ENCODE peak calls at places on chromosomes 6 and 20, in six cellular contexts. One of them, this sample, is unnamed.

GRCh38 chr20:37220796-37221195 is 40.8 kb downstream of the GHRH start:
- DNase-seq in stimulated activated CD4-positive, alpha-beta T cell treated with anti-CD3 and anti-CD28 coated beads, TNF-alpha, amount 100 ng/mL, for 4 hours: no peak
- DNase-seq in adipocyte: peak; percentile 68
- DNase-seq in AG04449: no peak
- DNase-seq in CD8-positive, alpha-beta memory T cell: no peak
- DNase-seq in non-pigmented ciliary epithelial cell: no peak
- DNase-seq in this sample: no peak

GRCh38 chr6:170221753-170222400 is 69.0 kb downstream of the DLL1 start:
- DNase-seq in stimulated activated CD4-positive, alpha-beta T cell treated with anti-CD3 and anti-CD28 coated beads, TNF-alpha, amount 100 ng/mL, for 4 hours: no peak
- DNase-seq in adipocyte: no peak
- DNase-seq in AG04449: no peak
- DNase-seq in CD8-positive, alpha-beta memory T cell: no peak
- DNase-seq in non-pigmented ciliary epithelial cell: no peak
- DNase-seq in this sample: no peak

GRCh38 chr6:80094017-80094416 is 12.5 kb upstream of the BCKDHB start:
- DNase-seq in stimulated activated CD4-positive, alpha-beta T cell treated with anti-CD3 and anti-CD28 coated beads, TNF-alpha, amount 100 ng/mL, for 4 hours: no peak
- DNase-seq in adipocyte: peak; percentile 72
- DNase-seq in AG04449: no peak
- DNase-seq in CD8-positive, alpha-beta memory T cell: no peak
- DNase-seq in non-pigmented ciliary epithelial cell: no peak
- DNase-seq in this sample: peak; percentile 33

GRCh38 chr20:34998331-34998950 is 42.8 kb downstream of the MYH7B start:
- DNase-seq in stimulated activated CD4-positive, alpha-beta T cell treated with anti-CD3 and anti-CD28 coated beads, TNF-alpha, amount 100 ng/mL, for 4 hours: no peak
- DNase-seq in adipocyte: no peak
- DNase-seq in AG04449: no peak
- DNase-seq in CD8-positive, alpha-beta memory T cell: no peak
- DNase-seq in non-pigmented ciliary epithelial cell: no peak
- DNase-seq in this sample: no peak

GRCh38 chr6:75349262-75349984 is 64.8 kb upstream of the TMEM30A start:
- DNase-seq in stimulated activated CD4-positive, alpha-beta T cell treated with anti-CD3 and anti-CD28 coated beads, TNF-alpha, amount 100 ng/mL, for 4 hours: no peak
- DNase-seq in adipocyte: peak; percentile 41
- DNase-seq in AG04449: no peak
- DNase-seq in CD8-positive, alpha-beta memory T cell: no peak
- DNase-seq in non-pigmented ciliary epithelial cell: no peak
- DNase-seq in this sample: no peak

GRCh38 chr6:1103945-1104623 is 207.8 kb upstream of the FOXQ1 start:
- DNase-seq in stimulated activated CD4-positive, alpha-beta T cell treated with anti-CD3 and anti-CD28 coated beads, TNF-alpha, amount 100 ng/mL, for 4 hours: no peak
- DNase-seq in adipocyte: peak; percentile 50
- DNase-seq in AG04449: no peak
- DNase-seq in CD8-positive, alpha-beta memory T cell: no peak
- DNase-seq in non-pigmented ciliary epithelial cell: no peak
- DNase-seq in this sample: no peak

GRCh38 chr20:10492844-10493243 is 57.7 kb downstream of the SLX4IP start:
- DNase-seq in stimulated activated CD4-positive, alpha-beta T cell treated with anti-CD3 and anti-CD28 coated beads, TNF-alpha, amount 100 ng/mL, for 4 hours: no peak
- DNase-seq in adipocyte: no peak
- DNase-seq in AG04449: no peak
- DNase-seq in CD8-positive, alpha-beta memory T cell: no peak
- DNase-seq in non-pigmented ciliary epithelial cell: no peak
- DNase-seq in this sample: no peak

GRCh38 chr6:34147906-34148701 is 2.2 kb upstream of the GRM4 start:
- DNase-seq in stimulated activated CD4-positive, alpha-beta T cell treated with anti-CD3 and anti-CD28 coated beads, TNF-alpha, amount 100 ng/mL, for 4 hours: no peak
- DNase-seq in adipocyte: no peak
- DNase-seq in AG04449: no peak
- DNase-seq in CD8-positive, alpha-beta memory T cell: no peak
- DNase-seq in non-pigmented ciliary epithelial cell: no peak
- DNase-seq in this sample: no peak

GRCh38 chr20:61185841-61186601 is 66.0 kb upstream of the CDH4 start:
- DNase-seq in stimulated activated CD4-positive, alpha-beta T cell treated with anti-CD3 and anti-CD28 coated beads, TNF-alpha, amount 100 ng/mL, for 4 hours: no peak
- DNase-seq in adipocyte: peak; percentile 65
- DNase-seq in AG04449: peak; percentile 86
- DNase-seq in CD8-positive, alpha-beta memory T cell: no peak
- DNase-seq in non-pigmented ciliary epithelial cell: peak; percentile 96
- DNase-seq in this sample: no peak

GRCh38 chr6:128358111-128358780 is 162.2 kb downstream of the PTPRK start:
- DNase-seq in stimulated activated CD4-positive, alpha-beta T cell treated with anti-CD3 and anti-CD28 coated beads, TNF-alpha, amount 100 ng/mL, for 4 hours: no peak
- DNase-seq in adipocyte: peak; percentile 12
- DNase-seq in AG04449: no peak
- DNase-seq in CD8-positive, alpha-beta memory T cell: no peak
- DNase-seq in non-pigmented ciliary epithelial cell: peak; percentile 31
- DNase-seq in this sample: no peak

GRCh38 chr6:45378324-45378926 is 691 bp upstream of the SUPT3H start:
- DNase-seq in stimulated activated CD4-positive, alpha-beta T cell treated with anti-CD3 and anti-CD28 coated beads, TNF-alpha, amount 100 ng/mL, for 4 hours: no peak
- DNase-seq in adipocyte: peak; percentile 71
- DNase-seq in AG04449: no peak
- DNase-seq in CD8-positive, alpha-beta memory T cell: peak; percentile 20
- DNase-seq in non-pigmented ciliary epithelial cell: no peak
- DNase-seq in this sample: no peak

GRCh38 chr6:156963712-156964700 is 186.8 kb downstream of the ARID1B start:
- DNase-seq in stimulated activated CD4-positive, alpha-beta T cell treated with anti-CD3 and anti-CD28 coated beads, TNF-alpha, amount 100 ng/mL, for 4 hours: no peak
- DNase-seq in adipocyte: peak; percentile 90
- DNase-seq in AG04449: no peak
- DNase-seq in CD8-positive, alpha-beta memory T cell: no peak
- DNase-seq in non-pigmented ciliary epithelial cell: no peak
- DNase-seq in this sample: no peak

GRCh38 chr20:34124469-34125249 is 12.6 kb upstream of the EIF2S2 start:
- DNase-seq in stimulated activated CD4-positive, alpha-beta T cell treated with anti-CD3 and anti-CD28 coated beads, TNF-alpha, amount 100 ng/mL, for 4 hours: no peak
- DNase-seq in adipocyte: no peak
- DNase-seq in AG04449: no peak
- DNase-seq in CD8-positive, alpha-beta memory T cell: no peak
- DNase-seq in non-pigmented ciliary epithelial cell: no peak
- DNase-seq in this sample: peak; percentile 73

GRCh38 chr6:105066836-105067235 is 109.9 kb downstream of the LIN28B start:
- DNase-seq in stimulated activated CD4-positive, alpha-beta T cell treated with anti-CD3 and anti-CD28 coated beads, TNF-alpha, amount 100 ng/mL, for 4 hours: no peak
- DNase-seq in adipocyte: no peak
- DNase-seq in AG04449: no peak
- DNase-seq in CD8-positive, alpha-beta memory T cell: no peak
- DNase-seq in non-pigmented ciliary epithelial cell: no peak
- DNase-seq in this sample: no peak

GRCh38 chr6:56649053-56649769 is 6.5 kb upstream of the DST start:
- DNase-seq in stimulated activated CD4-positive, alpha-beta T cell treated with anti-CD3 and anti-CD28 coated beads, TNF-alpha, amount 100 ng/mL, for 4 hours: no peak
- DNase-seq in adipocyte: peak; percentile 57
- DNase-seq in AG04449: peak; percentile 21
- DNase-seq in CD8-positive, alpha-beta memory T cell: no peak
- DNase-seq in non-pigmented ciliary epithelial cell: no peak
- DNase-seq in this sample: no peak

GRCh38 chr20:13392391-13392790 is 171.3 kb downstream of the ISM1 start:
- DNase-seq in stimulated activated CD4-positive, alpha-beta T cell treated with anti-CD3 and anti-CD28 coated beads, TNF-alpha, amount 100 ng/mL, for 4 hours: no peak
- DNase-seq in adipocyte: no peak
- DNase-seq in AG04449: no peak
- DNase-seq in CD8-positive, alpha-beta memory T cell: no peak
- DNase-seq in non-pigmented ciliary epithelial cell: no peak
- DNase-seq in this sample: no peak

GRCh38 chr20:44038681-44039123 is 124.0 kb downstream of the TOX2 start:
- DNase-seq in stimulated activated CD4-positive, alpha-beta T cell treated with anti-CD3 and anti-CD28 coated beads, TNF-alpha, amount 100 ng/mL, for 4 hours: no peak
- DNase-seq in adipocyte: no peak
- DNase-seq in AG04449: no peak
- DNase-seq in CD8-positive, alpha-beta memory T cell: no peak
- DNase-seq in non-pigmented ciliary epithelial cell: no peak
- DNase-seq in this sample: no peak

GRCh38 chr6:129251669-129252376 is 368.9 kb downstream of the LAMA2 start:
- DNase-seq in stimulated activated CD4-positive, alpha-beta T cell treated with anti-CD3 and anti-CD28 coated beads, TNF-alpha, amount 100 ng/mL, for 4 hours: no peak
- DNase-seq in adipocyte: peak; percentile 86
- DNase-seq in AG04449: peak; percentile 31
- DNase-seq in CD8-positive, alpha-beta memory T cell: no peak
- DNase-seq in non-pigmented ciliary epithelial cell: peak; percentile 45
- DNase-seq in this sample: peak; percentile 60

GRCh38 chr20:40502431-40502992 is 186.5 kb downstream of the MAFB start:
- DNase-seq in stimulated activated CD4-positive, alpha-beta T cell treated with anti-CD3 and anti-CD28 coated beads, TNF-alpha, amount 100 ng/mL, for 4 hours: no peak
- DNase-seq in adipocyte: no peak
- DNase-seq in AG04449: no peak
- DNase-seq in CD8-positive, alpha-beta memory T cell: no peak
- DNase-seq in non-pigmented ciliary epithelial cell: no peak
- DNase-seq in this sample: no peak

GRCh38 chr6:74879234-74879633 is 326.6 kb downstream of the COL12A1 start:
- DNase-seq in stimulated activated CD4-positive, alpha-beta T cell treated with anti-CD3 and anti-CD28 coated beads, TNF-alpha, amount 100 ng/mL, for 4 hours: no peak
- DNase-seq in adipocyte: peak; percentile 85
- DNase-seq in AG04449: peak; percentile 79
- DNase-seq in CD8-positive, alpha-beta memory T cell: no peak
- DNase-seq in non-pigmented ciliary epithelial cell: peak; percentile 65
- DNase-seq in this sample: no peak

GRCh38 chr6:41049548-41049947 is 3.5 kb upstream of the APOBEC2 start:
- DNase-seq in stimulated activated CD4-positive, alpha-beta T cell treated with anti-CD3 and anti-CD28 coated beads, TNF-alpha, amount 100 ng/mL, for 4 hours: no peak
- DNase-seq in adipocyte: peak; percentile 16
- DNase-seq in AG04449: no peak
- DNase-seq in CD8-positive, alpha-beta memory T cell: no peak
- DNase-seq in non-pigmented ciliary epithelial cell: no peak
- DNase-seq in this sample: no peak

GRCh38 chr20:58389324-58389967 is 417 bp downstream of the VAPB start:
- DNase-seq in stimulated activated CD4-positive, alpha-beta T cell treated with anti-CD3 and anti-CD28 coated beads, TNF-alpha, amount 100 ng/mL, for 4 hours: no peak
- DNase-seq in adipocyte: peak; percentile 80
- DNase-seq in AG04449: no peak
- DNase-seq in CD8-positive, alpha-beta memory T cell: peak; percentile 48
- DNase-seq in non-pigmented ciliary epithelial cell: no peak
- DNase-seq in this sample: no peak

GRCh38 chr6:116220172-116220571 is 33.7 kb downstream of the TSPYL4 start:
- DNase-seq in stimulated activated CD4-positive, alpha-beta T cell treated with anti-CD3 and anti-CD28 coated beads, TNF-alpha, amount 100 ng/mL, for 4 hours: no peak
- DNase-seq in adipocyte: peak; percentile 18
- DNase-seq in AG04449: no peak
- DNase-seq in CD8-positive, alpha-beta memory T cell: no peak
- DNase-seq in non-pigmented ciliary epithelial cell: no peak
- DNase-seq in this sample: no peak

GRCh38 chr20:17615645-17616479 is 46.0 kb downstream of the DSTN start:
- DNase-seq in stimulated activated CD4-positive, alpha-beta T cell treated with anti-CD3 and anti-CD28 coated beads, TNF-alpha, amount 100 ng/mL, for 4 hours: no peak
- DNase-seq in adipocyte: no peak
- DNase-seq in AG04449: no peak
- DNase-seq in CD8-positive, alpha-beta memory T cell: no peak
- DNase-seq in non-pigmented ciliary epithelial cell: no peak
- DNase-seq in this sample: peak; percentile 38

GRCh38 chr6:17493286-17493685 is 99.9 kb downstream of the CAP2 start:
- DNase-seq in stimulated activated CD4-positive, alpha-beta T cell treated with anti-CD3 and anti-CD28 coated beads, TNF-alpha, amount 100 ng/mL, for 4 hours: no peak
- DNase-seq in adipocyte: peak; percentile 40
- DNase-seq in AG04449: no peak
- DNase-seq in CD8-positive, alpha-beta memory T cell: no peak
- DNase-seq in non-pigmented ciliary epithelial cell: peak; percentile 51
- DNase-seq in this sample: no peak

GRCh38 chr6:134447883-134448387 is 130.0 kb upstream of the SGK1 start:
- DNase-seq in stimulated activated CD4-positive, alpha-beta T cell treated with anti-CD3 and anti-CD28 coated beads, TNF-alpha, amount 100 ng/mL, for 4 hours: no peak
- DNase-seq in adipocyte: peak; percentile 68
- DNase-seq in AG04449: peak; percentile 87
- DNase-seq in CD8-positive, alpha-beta memory T cell: no peak
- DNase-seq in non-pigmented ciliary epithelial cell: peak; percentile 78
- DNase-seq in this sample: no peak

GRCh38 chr6:40461643-40462042 is 125.5 kb downstream of the LRFN2 start:
- DNase-seq in stimulated activated CD4-positive, alpha-beta T cell treated with anti-CD3 and anti-CD28 coated beads, TNF-alpha, amount 100 ng/mL, for 4 hours: no peak
- DNase-seq in adipocyte: no peak
- DNase-seq in AG04449: no peak
- DNase-seq in CD8-positive, alpha-beta memory T cell: no peak
- DNase-seq in non-pigmented ciliary epithelial cell: no peak
- DNase-seq in this sample: no peak

GRCh38 chr6:110217255-110217654 is 37.0 kb downstream of the CDC40 start:
- DNase-seq in stimulated activated CD4-positive, alpha-beta T cell treated with anti-CD3 and anti-CD28 coated beads, TNF-alpha, amount 100 ng/mL, for 4 hours: no peak
- DNase-seq in adipocyte: peak; percentile 32
- DNase-seq in AG04449: no peak
- DNase-seq in CD8-positive, alpha-beta memory T cell: no peak
- DNase-seq in non-pigmented ciliary epithelial cell: no peak
- DNase-seq in this sample: no peak

GRCh38 chr20:36155991-36156390 is 1.5 kb downstream of the EPB41L1 start:
- DNase-seq in stimulated activated CD4-positive, alpha-beta T cell treated with anti-CD3 and anti-CD28 coated beads, TNF-alpha, amount 100 ng/mL, for 4 hours: no peak
- DNase-seq in adipocyte: no peak
- DNase-seq in AG04449: no peak
- DNase-seq in CD8-positive, alpha-beta memory T cell: no peak
- DNase-seq in non-pigmented ciliary epithelial cell: no peak
- DNase-seq in this sample: no peak

GRCh38 chr6:150334790-150335783 is 33.7 kb upstream of the IYD start:
- DNase-seq in stimulated activated CD4-positive, alpha-beta T cell treated with anti-CD3 and anti-CD28 coated beads, TNF-alpha, amount 100 ng/mL, for 4 hours: no peak
- DNase-seq in adipocyte: peak; percentile 88
- DNase-seq in AG04449: peak; percentile 46
- DNase-seq in CD8-positive, alpha-beta memory T cell: no peak
- DNase-seq in non-pigmented ciliary epithelial cell: peak; percentile 67
- DNase-seq in this sample: peak; percentile 58

GRCh38 chr20:23641936-23642751 is 4.4 kb upstream of the CST3 start:
- DNase-seq in stimulated activated CD4-positive, alpha-beta T cell treated with anti-CD3 and anti-CD28 coated beads, TNF-alpha, amount 100 ng/mL, for 4 hours: no peak
- DNase-seq in adipocyte: peak; percentile 85
- DNase-seq in AG04449: peak; percentile 31
- DNase-seq in CD8-positive, alpha-beta memory T cell: no peak
- DNase-seq in non-pigmented ciliary epithelial cell: peak; percentile 65
- DNase-seq in this sample: no peak

GRCh38 chr6:45369870-45370269 is 7.9 kb downstream of the SUPT3H start:
- DNase-seq in stimulated activated CD4-positive, alpha-beta T cell treated with anti-CD3 and anti-CD28 coated beads, TNF-alpha, amount 100 ng/mL, for 4 hours: no peak
- DNase-seq in adipocyte: no peak
- DNase-seq in AG04449: no peak
- DNase-seq in CD8-positive, alpha-beta memory T cell: no peak
- DNase-seq in non-pigmented ciliary epithelial cell: no peak
- DNase-seq in this sample: no peak

GRCh38 chr6:119536666-119537065 is 187.1 kb upstream of the MAN1A1 start:
- DNase-seq in stimulated activated CD4-positive, alpha-beta T cell treated with anti-CD3 and anti-CD28 coated beads, TNF-alpha, amount 100 ng/mL, for 4 hours: no peak
- DNase-seq in adipocyte: no peak
- DNase-seq in AG04449: no peak
- DNase-seq in CD8-positive, alpha-beta memory T cell: no peak
- DNase-seq in non-pigmented ciliary epithelial cell: no peak
- DNase-seq in this sample: no peak

GRCh38 chr6:73041051-73041450 is 184.2 kb downstream of the KHDC1L start:
- DNase-seq in stimulated activated CD4-positive, alpha-beta T cell treated with anti-CD3 and anti-CD28 coated beads, TNF-alpha, amount 100 ng/mL, for 4 hours: no peak
- DNase-seq in adipocyte: no peak
- DNase-seq in AG04449: no peak
- DNase-seq in CD8-positive, alpha-beta memory T cell: no peak
- DNase-seq in non-pigmented ciliary epithelial cell: no peak
- DNase-seq in this sample: no peak

GRCh38 chr20:3074812-3075211 is 3.4 kb downstream of the OXT start:
- DNase-seq in stimulated activated CD4-positive, alpha-beta T cell treated with anti-CD3 and anti-CD28 coated beads, TNF-alpha, amount 100 ng/mL, for 4 hours: no peak
- DNase-seq in adipocyte: no peak
- DNase-seq in AG04449: no peak
- DNase-seq in CD8-positive, alpha-beta memory T cell: no peak
- DNase-seq in non-pigmented ciliary epithelial cell: no peak
- DNase-seq in this sample: no peak

GRCh38 chr20:1478566-1478965 is 11.9 kb upstream of the NSFL1C start:
- DNase-seq in stimulated activated CD4-positive, alpha-beta T cell treated with anti-CD3 and anti-CD28 coated beads, TNF-alpha, amount 100 ng/mL, for 4 hours: no peak
- DNase-seq in adipocyte: peak; percentile 48
- DNase-seq in AG04449: no peak
- DNase-seq in CD8-positive, alpha-beta memory T cell: no peak
- DNase-seq in non-pigmented ciliary epithelial cell: no peak
- DNase-seq in this sample: no peak